ENCODE peak calls at places on chromosome 13, in eight cellular contexts. Z is heart left ventricle; G is PC-9; L is fibroblast of lung; A is aorta; P is heart right ventricle; I is colonic mucosa; Q is CD8-positive, alpha-beta memory T cell. V is an unnamed sample.

GRCh38 chr13:39353988-39354387 is 249.0 kb downstream of the LHFPL6 start:
- DNase-seq in P (no peak), A (no peak), G (no peak), Q (no peak), L (peak; percentile 21), I (no peak), Z (no peak), V (no peak)

GRCh38 chr13:33611016-33611805 is 206.7 kb upstream of the RFC3 start:
- DNase-seq in G (no peak), Q (no peak), A (peak; percentile 85), Z (peak; percentile 78), L (peak; percentile 88), P (peak; percentile 78), I (no peak), V (peak; percentile 4)

GRCh38 chr13:107450931-107451330 is 764.4 kb downstream of the LIG4 start:
- DNase-seq in G (no peak), I (no peak), Q (no peak), Z (peak; percentile 34), A (peak; percentile 85), P (peak; percentile 43), L (peak; percentile 96), V (peak; percentile 94)

GRCh38 chr13:108926848-108927247 is 297.4 kb downstream of the MYO16 start:
- DNase-seq in L (no peak), P (no peak), I (no peak), A (no peak), Z (no peak), Q (no peak), G (no peak), V (no peak)

GRCh38 chr13:46341112-46341711 is 45.8 kb downstream of the RUBCNL start:
- DNase-seq in Z (no peak), P (no peak), L (peak; percentile 42), Q (no peak), A (no peak), I (no peak), G (no peak), V (no peak)

GRCh38 chr13:51397262-51397933 is 55.4 kb downstream of the INTS6 start:
- DNase-seq in I (no peak), Z (no peak), G (no peak), A (no peak), Q (no peak), L (peak; percentile 69), P (no peak), V (peak; percentile 64)

GRCh38 chr13:48873598-48873997 is 102.1 kb upstream of the FNDC3A start:
- DNase-seq in P (no peak), Z (no peak), I (no peak), L (peak; percentile 28), A (no peak), G (no peak), Q (no peak), V (no peak)

GRCh38 chr13:105928048-105928447 is 607.4 kb downstream of the EFNB2 start:
- DNase-seq in Z (peak; percentile 19), A (no peak), G (no peak), Q (no peak), I (no peak), L (no peak), P (no peak), V (no peak)

GRCh38 chr13:50722437-50723125 is 120.9 kb downstream of the DLEU7 start:
- DNase-seq in L (no peak), P (no peak), A (no peak), I (no peak), Q (no peak), Z (no peak), G (no peak), V (no peak)

GRCh38 chr13:89490661-89491060 is 1819.5 kb downstream of the SLITRK5 start:
- DNase-seq in I (no peak), G (no peak), Q (no peak), L (peak; percentile 10), P (no peak), A (no peak), Z (no peak), V (no peak)

GRCh38 chr13:28297341-28297740 is 159.0 kb downstream of the PAN3 start:
- DNase-seq in Q (no peak), A (no peak), I (no peak), L (no peak), Z (no peak), G (no peak), P (no peak), V (no peak)

GRCh38 chr13:41060723-41061074 is 610 bp upstream of the WBP4 start:
- DNase-seq in I (peak; percentile 79), P (peak; percentile 85), Z (peak; percentile 79), G (peak; percentile 64), L (no peak), A (peak; percentile 96), Q (peak; percentile 85), V (peak; percentile 74)

GRCh38 chr13:105452895-105453294 is 1082.6 kb downstream of the EFNB2 start:
- DNase-seq in P (no peak), Z (no peak), A (no peak), G (no peak), Q (no peak), L (no peak), I (no peak), V (no peak)

GRCh38 chr13:27354379-27354778 is 70.0 kb upstream of the GTF3A start:
- DNase-seq in I (no peak), Q (no peak), L (peak; percentile 77), P (no peak), Z (no peak), A (no peak), G (no peak), V (no peak)

GRCh38 chr13:33183431-33184130 is 102.0 kb downstream of the STARD13 start:
- DNase-seq in Z (no peak), Q (no peak), A (no peak), G (no peak), I (no peak), P (no peak), L (no peak), V (peak; percentile 46)

DNA sequence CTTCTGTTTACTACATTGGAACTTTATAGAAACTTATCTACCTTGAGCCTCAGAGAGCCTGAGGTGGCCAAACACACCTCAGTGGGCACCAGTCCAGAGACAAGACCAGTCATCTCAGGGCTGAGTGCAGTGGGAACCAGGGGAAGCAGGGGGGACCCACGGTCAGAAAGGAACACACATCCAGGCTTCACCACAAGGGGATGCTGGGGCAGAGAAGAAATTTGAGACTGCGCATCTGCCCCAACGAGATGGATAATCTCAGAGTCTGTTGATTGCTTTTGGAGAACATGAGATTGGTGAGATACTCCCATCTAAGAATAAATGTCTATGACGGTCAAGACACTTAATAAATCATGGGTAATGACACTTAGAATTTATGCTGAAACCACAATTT is 98.7 kb downstream of the DOCK9 start:
- DNase-seq in Z (no peak), I (no peak), Q (no peak), L (no peak), P (no peak), G (no peak), A (no peak), V (no peak)
- H3K27ac ChIP-seq in Z (no peak overlapping the region), I (no peak overlapping the region), Q (no peak overlapping the region), L (no peak overlapping the region), P (no peak overlapping the region), G (no peak overlapping the region), A (no peak overlapping the region), V (no peak overlapping the region)

GRCh38 chr13:113904411-113904810 is 40.5 kb upstream of the GAS6 start:
- DNase-seq in A (no peak), P (peak; percentile 62), Z (no peak), Q (peak; percentile 18), G (no peak), L (no peak), I (peak; percentile 44), V (peak; percentile 42)

GRCh38 chr13:113907637-113908617 is 44.1 kb upstream of the GAS6 start:
- DNase-seq in A (no peak), I (peak; percentile 34), Q (no peak), L (peak; percentile 60), Z (no peak), G (no peak), P (no peak), V (peak; percentile 97)

GRCh38 chr13:113906566-113906965 is 42.7 kb upstream of the GAS6 start:
- DNase-seq in P (no peak), Q (no peak), G (no peak), L (no peak), I (peak; percentile 16), Z (no peak), A (peak; percentile 76), V (peak; percentile 39)

GRCh38 chr13:113905018-113905417 is 41.1 kb upstream of the GAS6 start:
- DNase-seq in I (no peak), Z (no peak), G (no peak), Q (no peak), P (no peak), A (no peak), L (no peak), V (peak; percentile 17)

GRCh38 chr13:113905942-113906341 is 42.1 kb upstream of the GAS6 start:
- DNase-seq in L (no peak), P (no peak), Z (no peak), Q (no peak), G (no peak), I (peak; percentile 5), A (no peak), V (peak; percentile 45)
- H3K27ac ChIP-seq in L (no peak overlapping the region), P (no peak overlapping the region), Z (no peak overlapping the region), Q (no peak overlapping the region), G (no peak overlapping the region), I (no peak overlapping the region), A (no peak overlapping the region), V (peak overlapping the region; percentile 91)

GRCh38 chr13:65872448-65872847 is 1357.7 kb downstream of the PCDH9 start:
- DNase-seq in L (no peak), A (no peak), I (no peak), Q (no peak), Z (no peak), P (no peak), G (no peak), V (no peak)
- H3K27ac ChIP-seq in L (no peak overlapping the region), A (no peak overlapping the region), I (no peak overlapping the region), Q (no peak overlapping the region), Z (no peak overlapping the region), P (no peak overlapping the region), G (no peak overlapping the region), V (no peak overlapping the region)

GRCh38 chr13:110374644-110375370 is 67.7 kb downstream of the COL4A2 start:
- DNase-seq in G (no peak), I (no peak), L (no peak), A (no peak), Q (no peak), Z (no peak), P (no peak), V (no peak)

GRCh38 chr13:110369400-110369799 is 62.3 kb downstream of the COL4A2 start:
- DNase-seq in P (no peak), I (no peak), Z (no peak), L (no peak), Q (no peak), G (no peak), A (no peak), V (no peak)

GRCh38 chr13:110372676-110373075 is 65.6 kb downstream of the COL4A2 start:
- DNase-seq in Q (no peak), Z (no peak), A (no peak), G (no peak), L (no peak), I (no peak), P (no peak), V (no peak)

GRCh38 chr13:110373617-110374016 is 66.5 kb downstream of the COL4A2 start:
- DNase-seq in G (no peak), P (no peak), I (no peak), Q (no peak), Z (no peak), L (no peak), A (peak; percentile 25), V (no peak)

GRCh38 chr13:110371550-110372465 is 64.7 kb downstream of the COL4A2 start:
- DNase-seq in P (no peak), I (no peak), Q (no peak), G (no peak), Z (no peak), L (no peak), A (peak; percentile 77), V (peak; percentile 57)
- H3K27ac ChIP-seq in P (peak overlapping the region; percentile 51), I (no peak overlapping the region), Q (no peak overlapping the region), G (no peak overlapping the region), Z (peak overlapping the region; percentile 69), L (no peak overlapping the region), A (peak overlapping the region; percentile 99), V (peak overlapping the region; percentile 1)